ENCODE peak calls at places on chromosome 13, in six cellular contexts. W is AG10803, L is A673, Q is foreskin keratinocyte, J is lower leg skin, D is omental fat pad. Y is an unnamed sample.
A peak's percentile ranks its signal among the peaks of the same experiment; 100 is the strongest.

GRCh38 chr13:42747399-42747873 is 33.9 kb upstream of the FAM216B start:
- DNase-seq in W (peak; percentile 97), L (no peak), Q (peak; percentile 40), J (no peak), D (no peak), Y (no peak)

GRCh38 chr13:85148009-85148408 is 651.2 kb downstream of the SLITRK6 start:
- DNase-seq in W (no peak), L (peak; percentile 86), Q (peak; percentile 12), J (no peak), D (no peak), Y (no peak)

GRCh38 chr13:75635101-75635620 is 969 bp upstream of the LMO7 start:
- DNase-seq in W (no peak), L (no peak), Q (no peak), J (no peak), D (no peak), Y (peak; percentile 28)

GRCh38 chr13:50616101-50616500 is 227.4 kb downstream of the DLEU7 start:
- DNase-seq in W (peak; percentile 70), L (no peak), Q (peak; percentile 8), J (no peak), D (no peak), Y (no peak)

GRCh38 chr13:113980489-113981064 is 6.7 kb upstream of the C13orf46 start:
- DNase-seq in W (no peak), L (no peak), Q (no peak), J (no peak), D (no peak), Y (no peak)

GRCh38 chr13:110348309-110348625 is 41.2 kb downstream of the COL4A2 start:
- DNase-seq in W (no peak), L (no peak), Q (no peak), J (no peak), D (no peak), Y (no peak)

GRCh38 chr13:75636339-75637095 is 387 bp downstream of the LMO7 start:
- DNase-seq in W (peak; percentile 56), L (peak; percentile 54), Q (no peak), J (no peak), D (no peak), Y (peak; percentile 39)

GRCh38 chr13:59890064-59890463 is 273.7 kb downstream of the DIAPH3 start:
- DNase-seq in W (peak; percentile 15), L (peak; percentile 61), Q (no peak), J (no peak), D (no peak), Y (no peak)

GRCh38 chr13:113741101-113741731 is 17.8 kb upstream of the TMEM255B start:
- DNase-seq in W (no peak), L (no peak), Q (no peak), J (no peak), D (no peak), Y (no peak)

GRCh38 chr13:73274147-73274546 is 215.3 kb downstream of the KLF5 start:
- DNase-seq in W (peak; percentile 81), L (peak; percentile 52), Q (no peak), J (no peak), D (no peak), Y (no peak)

GRCh38 chr13:30398601-30399072 is 23.7 kb upstream of the UBE2L5 start:
- DNase-seq in W (peak; percentile 22), L (no peak), Q (no peak), J (no peak), D (no peak), Y (no peak)

GRCh38 chr13:101406787-101407186 is 9.5 kb downstream of the NALCN start:
- DNase-seq in W (peak; percentile 27), L (no peak), Q (no peak), J (no peak), D (no peak), Y (no peak)

GRCh38 chr13:83881031-83881727 is 1.1 kb downstream of the SLITRK1 start:
- DNase-seq in W (no peak), L (peak; percentile 7), Q (no peak), J (no peak), D (no peak), Y (no peak)

GRCh38 chr13:23748591-23748990 is 140.6 kb downstream of the MIPEP start:
- DNase-seq in W (no peak), L (no peak), Q (no peak), J (no peak), D (no peak), Y (no peak)

GRCh38 chr13:42064259-42064658 is 15.8 kb downstream of the DGKH start:
- DNase-seq in W (peak; percentile 49), L (peak; percentile 17), Q (no peak), J (no peak), D (no peak), Y (no peak)

GRCh38 chr13:49527123-49527522 is 31.4 kb downstream of the PHF11 start:
- DNase-seq in W (peak; percentile 3), L (no peak), Q (no peak), J (no peak), D (no peak), Y (no peak)

GRCh38 chr13:101346161-101346560 is 70.1 kb downstream of the NALCN start:
- DNase-seq in W (no peak), L (no peak), Q (no peak), J (no peak), D (no peak), Y (no peak)

GRCh38 chr13:36420437-36420891 is 11.8 kb upstream of the CCNA1 start:
- DNase-seq in W (peak; percentile 57), L (peak; percentile 92), Q (no peak), J (peak; percentile 93), D (peak; percentile 70), Y (peak; percentile 79)

GRCh38 chr13:36839281-36839680 is 20.3 kb downstream of the RFXAP start:
- DNase-seq in W (no peak), L (no peak), Q (no peak), J (no peak), D (no peak), Y (no peak)

GRCh38 chr13:90801621-90802020 is 545.9 kb upstream of the MIR17HG start:
- DNase-seq in W (no peak), L (no peak), Q (no peak), J (no peak), D (no peak), Y (no peak)

GRCh38 chr13:20231839-20232555 is at the start of gene GJB6:
- DNase-seq in W (no peak), L (no peak), Q (no peak), J (no peak), D (no peak), Y (peak; percentile 25)

GRCh38 chr13:66992183-66992582 is 238.0 kb downstream of the PCDH9 start:
- DNase-seq in W (no peak), L (no peak), Q (no peak), J (no peak), D (no peak), Y (no peak)

GRCh38 chr13:60646600-60646999 is 249.6 kb downstream of the TDRD3 start:
- DNase-seq in W (no peak), L (no peak), Q (no peak), J (no peak), D (no peak), Y (no peak)

GRCh38 chr13:113783966-113784644 is 25.1 kb downstream of the TMEM255B start:
- DNase-seq in W (no peak), L (no peak), Q (no peak), J (peak; percentile 67), D (no peak), Y (no peak)

GRCh38 chr13:109665211-109665610 is 121.2 kb downstream of the IRS2 start:
- DNase-seq in W (no peak), L (no peak), Q (no peak), J (no peak), D (no peak), Y (no peak)

GRCh38 chr13:101474419-101474957 is 22.0 kb downstream of the ITGBL1 start:
- DNase-seq in W (peak; percentile 91), L (peak; percentile 60), Q (no peak), J (no peak), D (no peak), Y (peak; percentile 44)

GRCh38 chr13:88436974-88437373 is 765.8 kb downstream of the SLITRK5 start:
- DNase-seq in W (no peak), L (no peak), Q (no peak), J (no peak), D (no peak), Y (no peak)

GRCh38 chr13:40993119-40993518 is 26.0 kb downstream of the ELF1 start:
- DNase-seq in W (peak; percentile 30), L (no peak), Q (no peak), J (peak; percentile 84), D (no peak), Y (peak; percentile 21)

DNA sequence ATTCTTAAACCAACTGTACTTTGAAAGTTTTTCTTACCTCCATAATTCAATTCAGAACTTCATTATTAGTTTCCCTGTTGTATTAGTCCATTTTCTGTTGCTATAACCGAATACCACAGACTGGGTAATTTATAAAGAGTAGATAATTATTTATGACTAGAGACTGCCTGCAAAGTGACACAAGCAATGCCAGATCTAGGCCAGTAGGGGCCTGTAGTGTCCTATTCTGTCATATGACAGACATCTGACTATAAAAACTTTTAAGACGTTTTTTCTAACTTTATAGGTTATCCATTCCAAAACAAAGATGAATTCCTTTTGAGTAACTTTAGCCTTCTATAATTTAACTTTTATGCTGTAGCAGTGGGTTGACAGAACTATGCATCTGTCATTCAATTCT is 2783.8 kb downstream of the PCDH9 start:
- DNase-seq in W (no peak), L (peak; percentile 60), Q (no peak), J (no peak), D (no peak), Y (no peak)
- TF ChIP-seq CTCF in W (peak; percentile 35), L (peak; percentile 66), Q (peak; percentile 53), J (no peak), D (no peak), Y (peak; percentile 52)

GRCh38 chr13:51675385-51675784 is 91.1 kb downstream of the WDFY2 start:
- DNase-seq in W (no peak), L (no peak), Q (peak; percentile 49), J (no peak), D (no peak), Y (no peak)
- TF ChIP-seq CTCF in W (no peak), L (no peak), Q (no peak), J (no peak), D (no peak), Y (no peak)

GRCh38 chr13:95222733-95223018 is 78.6 kb downstream of the ABCC4 start:
- DNase-seq in W (no peak), L (no peak), Q (no peak), J (peak; percentile 40), D (no peak), Y (no peak)

GRCh38 chr13:95212962-95213850 is 88.0 kb downstream of the ABCC4 start:
- DNase-seq in W (no peak), L (no peak), Q (no peak), J (peak; percentile 49), D (no peak), Y (no peak)

GRCh38 chr13:95221991-95222732 is 79.1 kb downstream of the ABCC4 start:
- DNase-seq in W (no peak), L (no peak), Q (no peak), J (peak; percentile 59), D (no peak), Y (no peak)

GRCh38 chr13:95216182-95216581 is 85.1 kb downstream of the ABCC4 start:
- DNase-seq in W (no peak), L (no peak), Q (no peak), J (no peak), D (no peak), Y (no peak)

GRCh38 chr13:95217920-95218830 is 83.1 kb downstream of the ABCC4 start:
- DNase-seq in W (no peak), L (no peak), Q (no peak), J (no peak), D (no peak), Y (no peak)
- TF ChIP-seq CTCF in W (no peak), L (no peak), Q (no peak), J (no peak), D (no peak), Y (no peak)

GRCh38 chr13:29105779-29106178 is 285.6 kb downstream of the MTUS2 start:
- DNase-seq in W (no peak), L (no peak), Q (no peak), J (no peak), D (no peak), Y (no peak)
- TF ChIP-seq CTCF in W (no peak), L (peak; percentile 61), Q (no peak), J (no peak), D (no peak), Y (peak; percentile 37)